ENCODE peak calls at places on chromosome 7, in ten cellular contexts. J, K, X, Q, U, Z, E, V, Y and T are unnamed samples.
A peak's percentile ranks its signal among the peaks of the same experiment; 100 is the strongest.

GRCh38 chr7:14924398-14924797 is 21.8 kb upstream of the DGKB start:
- DNase-seq in X (no peak), J (no peak), E (no peak), U (no peak), Y (peak; percentile 10), V (no peak), K (no peak), Z (no peak), Q (no peak), T (no peak)

GRCh38 chr7:106021211-106022067 is 58.4 kb downstream of the CDHR3 start:
- DNase-seq in J (no peak), K (no peak), X (no peak), V (no peak), Z (no peak), U (no peak), Y (no peak), E (no peak), Q (no peak), T (no peak)

GRCh38 chr7:75842836-75843446 is 29.3 kb upstream of the CCL24 start:
- DNase-seq in E (no peak), Z (no peak), J (peak; percentile 85), Q (no peak), K (no peak), X (peak; percentile 85), V (peak; percentile 62), Y (peak; percentile 99), U (peak; percentile 74), T (peak; percentile 64)

GRCh38 chr7:44448922-44449321 is 41.5 kb downstream of the NUDCD3 start:
- DNase-seq in Z (no peak), X (no peak), V (no peak), U (no peak), E (no peak), Q (no peak), Y (no peak), J (no peak), K (no peak), T (no peak)

GRCh38 chr7:15016726-15017125 is 114.2 kb upstream of the DGKB start:
- DNase-seq in Q (no peak), E (no peak), Y (peak; percentile 83), U (no peak), X (peak; percentile 49), J (no peak), Z (peak; percentile 20), V (no peak), K (no peak), T (no peak)

GRCh38 chr7:15580604-15581351 is 19.0 kb upstream of the AGMO start:
- DNase-seq in J (no peak), V (no peak), Q (no peak), E (no peak), Z (no peak), K (no peak), U (no peak), X (no peak), Y (no peak), T (no peak)

GRCh38 chr7:41956276-41956675 is 253.4 kb upstream of the INHBA start:
- DNase-seq in U (no peak), V (no peak), K (no peak), J (no peak), Z (no peak), Q (no peak), Y (peak; percentile 19), E (no peak), X (no peak), T (no peak)

GRCh38 chr7:99137418-99138180 is 6.3 kb downstream of the SMURF1 start:
- DNase-seq in Q (no peak), K (peak; percentile 14), Z (no peak), J (peak; percentile 81), V (no peak), U (no peak), X (no peak), Y (peak; percentile 69), E (peak; percentile 17), T (no peak)

GRCh38 chr7:151172273-151173141 is 5.0 kb upstream of the GBX1 start:
- DNase-seq in Y (peak; percentile 35), J (peak; percentile 37), E (peak; percentile 79), V (peak; percentile 92), Q (peak; percentile 78), X (peak; percentile 67), U (peak; percentile 94), Z (peak; percentile 78), K (peak; percentile 90), T (peak; percentile 94)

DNA sequence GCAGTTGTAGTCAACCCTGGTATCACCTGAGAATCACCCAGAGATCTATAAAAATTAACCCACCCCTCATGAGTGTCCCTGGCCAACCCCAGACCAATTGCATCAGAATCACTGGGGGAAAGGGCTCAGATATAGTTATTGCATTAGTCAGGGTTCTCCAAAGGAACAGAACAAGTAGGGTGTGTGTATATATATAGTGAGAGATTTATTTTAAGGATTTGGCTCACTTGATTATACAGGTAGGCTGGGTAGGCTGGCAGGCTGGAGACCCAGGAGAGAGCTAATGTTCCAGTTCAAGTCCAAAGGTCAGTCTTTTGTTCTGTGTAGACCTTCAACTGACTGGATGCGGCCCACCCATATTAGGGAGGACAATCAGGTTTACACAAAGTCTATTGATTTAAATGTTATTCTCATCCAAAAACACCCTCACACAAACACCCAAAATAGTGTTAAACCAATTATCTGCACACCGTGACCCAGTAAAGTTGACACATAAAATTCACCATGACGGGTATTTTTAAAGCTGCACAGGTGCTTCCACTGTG is 372.9 kb upstream of the NFE2L3 start:
- DNase-seq in V (no peak), E (no peak), Y (no peak), Z (no peak), Q (no peak), K (no peak), U (no peak), X (no peak), J (no peak), T (no peak)
- TF ChIP-seq CTCF in V (no peak), E (no peak), Y (no peak), Z (no peak), Q (no peak), K (no peak), U (no peak), X (no peak), J (no peak), T (no peak)

GRCh38 chr7:28626191-28626590 is 213.9 kb downstream of the CREB5 start:
- DNase-seq in V (no peak), Q (no peak), E (no peak), K (no peak), Y (peak; percentile 54), U (no peak), J (no peak), Z (no peak), X (no peak), T (no peak)

GRCh38 chr7:28627869-28628268 is 215.6 kb downstream of the CREB5 start:
- DNase-seq in V (no peak), Y (no peak), X (no peak), Q (no peak), U (no peak), J (no peak), Z (no peak), E (no peak), K (no peak), T (no peak)

GRCh38 chr7:28627263-28627653 is 214.9 kb downstream of the CREB5 start:
- DNase-seq in Q (no peak), K (no peak), E (no peak), Y (no peak), Z (peak; percentile 22), X (no peak), J (no peak), U (no peak), V (no peak), T (no peak)

GRCh38 chr7:28625446-28625845 is 213.1 kb downstream of the CREB5 start:
- DNase-seq in K (no peak), E (no peak), Z (no peak), Y (no peak), X (no peak), J (no peak), Q (no peak), U (no peak), V (no peak), T (no peak)

GRCh38 chr7:28626629-28627262 is 214.4 kb downstream of the CREB5 start:
- DNase-seq in Q (no peak), E (peak; percentile 16), K (peak; percentile 51), Z (peak; percentile 21), U (peak; percentile 48), X (peak; percentile 66), Y (peak; percentile 52), J (peak; percentile 15), V (peak; percentile 37), T (peak; percentile 13)
- TF ChIP-seq CTCF in Q (peak; percentile 66), E (peak; percentile 68), K (peak; percentile 77), Z (peak; percentile 9), U (peak; percentile 52), X (peak; percentile 62), Y (peak; percentile 70), J (peak; percentile 83), V (peak; percentile 57), T (peak; percentile 29)

DNA sequence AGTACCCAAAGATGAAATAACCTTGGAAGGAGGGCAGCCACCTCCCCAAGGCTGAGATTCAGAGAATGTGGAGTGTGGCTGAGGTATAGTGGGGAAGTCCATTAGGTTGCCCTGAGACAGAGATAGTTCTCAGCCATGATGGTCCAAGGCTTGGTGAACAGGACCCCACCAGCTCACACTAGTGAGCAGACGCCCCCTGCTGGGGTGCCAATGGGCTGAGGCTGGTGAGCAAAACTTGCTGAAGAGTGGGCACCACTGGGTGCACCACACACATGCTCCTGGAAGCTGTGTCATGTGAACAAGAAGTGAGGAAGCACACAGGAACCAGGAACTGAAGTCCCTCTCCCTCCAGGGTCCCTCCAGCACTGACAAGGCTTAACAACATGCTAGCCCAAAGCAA is 8.9 kb downstream of the FBXL13 start:
- DNase-seq in E (peak; percentile 14), Z (no peak), Y (peak; percentile 19), V (peak; percentile 34), Q (peak; percentile 30), U (peak; percentile 32), X (no peak), J (peak; percentile 15), K (peak; percentile 74), T (peak; percentile 32)
- TF ChIP-seq CTCF in E (peak; percentile 54), Z (peak; percentile 13), Y (peak; percentile 69), V (peak; percentile 52), Q (peak; percentile 30), U (peak; percentile 32), X (peak; percentile 42), J (peak; percentile 84), K (peak; percentile 70), T (peak; percentile 52)

GRCh38 chr7:135170223-135170997 is at the start of gene CYREN:
- DNase-seq in K (peak; percentile 94), X (peak; percentile 86), J (peak; percentile 81), E (peak; percentile 90), V (peak; percentile 90), U (peak; percentile 93), Z (peak; percentile 93), Y (peak; percentile 72), Q (peak; percentile 96), T (peak; percentile 93)

GRCh38 chr7:135169936-135170222 is 628 bp downstream of the CYREN start:
- DNase-seq in J (no peak), Q (no peak), Z (no peak), E (no peak), Y (no peak), X (no peak), K (no peak), U (no peak), V (no peak), T (no peak)

GRCh38 chr7:135168001-135168400 is 2.5 kb downstream of the CYREN start:
- DNase-seq in X (peak; percentile 9), Q (peak; percentile 65), Y (no peak), J (no peak), V (no peak), E (no peak), U (no peak), Z (no peak), K (no peak), T (peak; percentile 25)

GRCh38 chr7:135168489-135169140 is 1.9 kb downstream of the CYREN start:
- DNase-seq in E (no peak), K (no peak), Z (no peak), V (no peak), U (no peak), X (no peak), Q (no peak), J (no peak), Y (no peak), T (peak; percentile 7)

GRCh38 chr7:135169141-135169935 is 1.2 kb downstream of the CYREN start:
- DNase-seq in E (no peak), J (peak; percentile 37), Y (peak; percentile 96), K (peak; percentile 44), Q (peak; percentile 48), V (peak; percentile 74), Z (no peak), U (peak; percentile 80), X (peak; percentile 68), T (peak; percentile 80)
- TF ChIP-seq CTCF in E (peak; percentile 55), J (peak; percentile 60), Y (peak; percentile 62), K (peak; percentile 27), Q (peak; percentile 45), V (peak; percentile 71), Z (no peak), U (peak; percentile 67), X (peak; percentile 25), T (peak; percentile 73)